ENCODE peak calls at places on chromosomes 16 and 17, in five cellular contexts. R is stimulated activated CD4-positive, alpha-beta T cell treated with anti-CD3 and anti-CD28 coated beads, TNF-alpha, amount 100 ng/mL, for 48 hours; E is left lobe of liver; K is mesothelial cell of epicardium; U is GM10248. I is an unnamed sample.

GRCh38 chr16:53183442-53183841 is 128.7 kb downstream of the CHD9 start:
- DNase-seq in K (no peak), U (no peak), E (no peak), R (no peak), I (no peak)

GRCh38 chr17:69607162-69607834 is 192.8 kb downstream of the MAP2K6 start:
- DNase-seq in U (peak; percentile 51), E (peak; percentile 67), R (peak; percentile 17), K (peak; percentile 21), I (peak; percentile 69)

GRCh38 chr16:10408824-10409381 is 23.0 kb downstream of the ATF7IP2 start:
- DNase-seq in R (no peak), E (no peak), K (no peak), U (no peak), I (no peak)

GRCh38 chr17:62093188-62094155 is 28.4 kb upstream of the MED13 start:
- DNase-seq in K (no peak), R (no peak), U (peak; percentile 75), E (no peak), I (no peak)

GRCh38 chr17:77318021-77318420 is 177.3 kb downstream of the SEC14L1 start:
- DNase-seq in E (no peak), R (no peak), K (no peak), U (no peak), I (no peak)

GRCh38 chr16:67101301-67101675 is 8.5 kb upstream of the PHAF1 start:
- DNase-seq in R (no peak), K (no peak), U (no peak), E (no peak), I (no peak)

GRCh38 chr16:12470311-12471229 is 333.1 kb downstream of the CPPED1 start:
- DNase-seq in K (no peak), E (no peak), R (no peak), U (no peak), I (peak; percentile 54)

GRCh38 chr16:2031081-2031577 is 4.4 kb downstream of the NHERF2 start:
- DNase-seq in R (no peak), K (no peak), E (no peak), U (no peak), I (peak; percentile 48)

GRCh38 chr17:32156656-32157055 is 14.4 kb downstream of the RHOT1 start:
- DNase-seq in E (no peak), R (no peak), U (no peak), K (no peak), I (no peak)

GRCh38 chr16:11087691-11088431 is 143.5 kb downstream of the CLEC16A start:
- DNase-seq in U (peak; percentile 38), E (no peak), K (no peak), R (no peak), I (no peak)

GRCh38 chr16:8108991-8109509 is 481.3 kb downstream of the TMEM114 start:
- DNase-seq in E (no peak), R (no peak), U (no peak), K (no peak), I (no peak)

GRCh38 chr16:27334874-27335273 is 21.1 kb downstream of the IL4R start:
- DNase-seq in E (no peak), R (no peak), U (no peak), K (no peak), I (no peak)

GRCh38 chr17:21029032-21029431 is 13.8 kb downstream of the USP22 start:
- DNase-seq in R (peak; percentile 38), K (no peak), U (no peak), E (no peak), I (peak; percentile 43)

GRCh38 chr17:65990593-65990992 is 201.3 kb downstream of the CEP112 start:
- DNase-seq in E (no peak), R (no peak), U (no peak), K (no peak), I (no peak)

GRCh38 chr16:9092282-9092962 is 978 bp downstream of the HAPSTR1 start:
- DNase-seq in K (peak; percentile 25), E (peak; percentile 60), R (no peak), U (peak; percentile 37), I (no peak)

GRCh38 chr17:2266045-2266864 is 37.3 kb downstream of the SMG6 start:
- DNase-seq in R (peak; percentile 81), E (no peak), K (no peak), U (peak; percentile 55), I (peak; percentile 49)

GRCh38 chr16:50394215-50394802 is 25.5 kb upstream of the BRD7 start:
- DNase-seq in E (no peak), U (no peak), R (no peak), K (no peak), I (no peak)

GRCh38 chr16:83136924-83137323 is 510.2 kb downstream of the CDH13 start:
- DNase-seq in E (no peak), U (no peak), K (no peak), R (no peak), I (no peak)

GRCh38 chr17:65170839-65171238 is 33.7 kb downstream of the RGS9 start:
- DNase-seq in K (no peak), U (no peak), E (peak; percentile 70), R (no peak), I (no peak)

GRCh38 chr17:5198472-5198871 is 6.8 kb upstream of the ZNF594 start:
- DNase-seq in U (no peak), E (no peak), K (no peak), R (no peak), I (no peak)

GRCh38 chr16:48720266-48720665 is 110.3 kb upstream of the N4BP1 start:
- DNase-seq in U (peak; percentile 14), R (no peak), E (no peak), K (no peak), I (no peak)

GRCh38 chr16:4521971-4522623 is 16.5 kb downstream of the CDIP1 start:
- DNase-seq in R (no peak), U (no peak), K (no peak), E (no peak), I (no peak)

GRCh38 chr17:33494156-33494555 is 201.1 kb upstream of the ASIC2 start:
- DNase-seq in K (no peak), R (no peak), U (no peak), E (no peak), I (no peak)

I was measured in upper lobe of left lung.